ENCODE peak calls at places on chromosome 14, in six cellular contexts. X is neural progenitor cell; E is fibroblast of mammary gland; J is kidney; Q is CD8-positive, alpha-beta T cell; G is uterus. Y is an unnamed sample.

GRCh38 chr14:90500665-90501370 is 104.0 kb downstream of the CALM1 start:
- DNase-seq in Q (no peak), E (no peak), J (no peak), X (peak; percentile 39), G (no peak), Y (no peak)

GRCh38 chr14:91171291-91171690 is 57.4 kb downstream of the DGLUCY start:
- DNase-seq in X (no peak), J (peak; percentile 69), G (no peak), Q (no peak), E (no peak), Y (no peak)

GRCh38 chr14:20440882-20441281 is 4.9 kb upstream of the KLHL33 start:
- DNase-seq in X (no peak), Q (peak; percentile 37), E (peak; percentile 16), J (no peak), G (no peak), Y (no peak)

GRCh38 chr14:23608454-23608853 is 27.7 kb upstream of the DHRS2 start:
- DNase-seq in E (no peak), Q (no peak), J (no peak), G (no peak), X (no peak), Y (no peak)

GRCh38 chr14:91038439-91038838 is 22.0 kb downstream of the RPS6KA5 start:
- DNase-seq in X (no peak), J (no peak), Q (no peak), E (peak; percentile 87), G (peak; percentile 33), Y (peak; percentile 92)

GRCh38 chr14:102692334-102692733 is 84.9 kb upstream of the TRAF3 start:
- DNase-seq in E (no peak), X (no peak), Q (no peak), J (no peak), G (no peak), Y (no peak)

GRCh38 chr14:69827560-69827959 is 30.5 kb upstream of the SLC10A1 start:
- DNase-seq in J (no peak), G (no peak), Q (no peak), E (no peak), X (no peak), Y (peak; percentile 94)

GRCh38 chr14:105836160-105836559 is 309.8 kb downstream of the TMEM121 start:
- DNase-seq in G (no peak), Q (no peak), E (no peak), J (no peak), X (no peak), Y (no peak)

GRCh38 chr14:70822706-70823185 is 13.4 kb upstream of the MAP3K9 start:
- DNase-seq in Q (peak; percentile 11), E (peak; percentile 32), J (peak; percentile 82), G (no peak), X (peak; percentile 89), Y (peak; percentile 38)

GRCh38 chr14:24903337-24903736 is 146.6 kb downstream of the STXBP6 start:
- DNase-seq in X (no peak), G (no peak), J (no peak), E (peak; percentile 61), Q (no peak), Y (no peak)

GRCh38 chr14:42140831-42141279 is 534.2 kb downstream of the LRFN5 start:
- DNase-seq in G (no peak), E (peak; percentile 90), J (no peak), Q (no peak), X (no peak), Y (peak; percentile 89)

GRCh38 chr14:71646518-71646917 is 285.7 kb upstream of the RGS6 start:
- DNase-seq in G (no peak), J (no peak), X (no peak), Q (no peak), E (no peak), Y (no peak)

GRCh38 chr14:29926701-29927595 is 699 bp downstream of the PRKD1 start:
- DNase-seq in Q (no peak), X (peak; percentile 69), E (peak; percentile 38), J (peak; percentile 88), G (peak; percentile 40), Y (peak; percentile 25)

GRCh38 chr14:55075628-55076027 is 24.2 kb downstream of the MAPK1IP1L start:
- DNase-seq in E (peak; percentile 23), G (no peak), Q (no peak), J (no peak), X (no peak), Y (peak; percentile 51)

GRCh38 chr14:54650331-54651017 is 83.5 kb downstream of the SAMD4A start:
- DNase-seq in J (peak; percentile 88), G (peak; percentile 58), Q (no peak), X (no peak), E (peak; percentile 83), Y (peak; percentile 59)

GRCh38 chr14:80055912-80056801 is 155.1 kb downstream of the DIO2 start:
- DNase-seq in X (peak; percentile 73), G (no peak), J (no peak), Q (no peak), E (peak; percentile 61), Y (peak; percentile 64)

GRCh38 chr14:101491841-101492240 is 69.5 kb upstream of the DIO3 start:
- DNase-seq in X (no peak), Q (no peak), J (no peak), G (peak; percentile 4), E (no peak), Y (no peak)

GRCh38 chr14:21263284-21264024 is 5.8 kb downstream of the HNRNPC start:
- DNase-seq in E (peak; percentile 57), G (no peak), Q (no peak), J (no peak), X (no peak), Y (no peak)

GRCh38 chr14:30291216-30291615 is 267.7 kb upstream of the G2E3 start:
- DNase-seq in Q (no peak), X (no peak), J (no peak), E (peak; percentile 86), G (no peak), Y (peak; percentile 75)

GRCh38 chr14:99125616-99126431 is 146.2 kb downstream of the BCL11B start:
- DNase-seq in X (no peak), J (no peak), E (no peak), Q (no peak), G (no peak), Y (peak; percentile 73)

GRCh38 chr14:80585506-80585835 is 356.1 kb downstream of the CEP128 start:
- DNase-seq in X (no peak), G (no peak), Q (no peak), J (no peak), E (no peak), Y (no peak)

GRCh38 chr14:76121089-76121748 is 30.5 kb upstream of the GPATCH2L start:
- DNase-seq in G (no peak), E (no peak), X (no peak), J (no peak), Q (no peak), Y (no peak)

GRCh38 chr14:68268197-68268596 is 448.6 kb downstream of the RAD51B start:
- DNase-seq in Q (no peak), E (no peak), X (no peak), G (no peak), J (no peak), Y (no peak)

GRCh38 chr14:41668346-41668745 is 61.7 kb downstream of the LRFN5 start:
- DNase-seq in J (no peak), X (no peak), Q (no peak), G (no peak), E (peak; percentile 66), Y (no peak)

GRCh38 chr14:22918519-22918808 is 485 bp downstream of the RBM23 start:
- DNase-seq in Q (no peak), G (no peak), E (peak; percentile 22), J (peak; percentile 70), X (no peak), Y (no peak)

GRCh38 chr14:53516261-53516774 is 363.2 kb upstream of the DDHD1 start:
- DNase-seq in J (no peak), X (no peak), E (peak; percentile 85), G (no peak), Q (no peak), Y (peak; percentile 18)

GRCh38 chr14:69153848-69154208 is 909 bp upstream of the DCAF5 start:
- DNase-seq in G (peak; percentile 37), X (peak; percentile 36), Q (no peak), E (peak; percentile 37), J (peak; percentile 69), Y (peak; percentile 15)

GRCh38 chr14:91005716-91006115 is 54.7 kb downstream of the RPS6KA5 start:
- DNase-seq in E (no peak), G (no peak), X (no peak), Q (no peak), J (no peak), Y (peak; percentile 78)

GRCh38 chr14:62674833-62675232 is 370.4 kb downstream of the KCNH5 start:
- DNase-seq in J (no peak), Q (no peak), E (no peak), G (no peak), X (peak; percentile 29), Y (peak; percentile 74)

GRCh38 chr14:33460119-33460518 is 490.8 kb downstream of the EGLN3 start:
- DNase-seq in G (no peak), X (no peak), J (no peak), Q (no peak), E (no peak), Y (no peak)

GRCh38 chr14:103284574-103285467 is 49.2 kb upstream of the EIF5 start:
- DNase-seq in Q (no peak), E (peak; percentile 65), G (no peak), J (no peak), X (no peak), Y (peak; percentile 41)

GRCh38 chr14:65483647-65484046 is 71.1 kb downstream of the FUT8 start:
- DNase-seq in Q (no peak), X (no peak), G (no peak), J (no peak), E (peak; percentile 44), Y (peak; percentile 54)

GRCh38 chr14:85546390-85546789 is 16.4 kb downstream of the FLRT2 start:
- DNase-seq in G (no peak), E (no peak), X (no peak), Q (no peak), J (no peak), Y (no peak)

GRCh38 chr14:94439453-94440057 is 13.0 kb downstream of the SERPINA11 start:
- DNase-seq in Q (no peak), E (no peak), X (no peak), J (no peak), G (no peak), Y (no peak)
- TF ChIP-seq CTCF in Q (no peak), E (no peak), X (peak; percentile 20), J (no peak), G (no peak), Y (no peak)

DNA sequence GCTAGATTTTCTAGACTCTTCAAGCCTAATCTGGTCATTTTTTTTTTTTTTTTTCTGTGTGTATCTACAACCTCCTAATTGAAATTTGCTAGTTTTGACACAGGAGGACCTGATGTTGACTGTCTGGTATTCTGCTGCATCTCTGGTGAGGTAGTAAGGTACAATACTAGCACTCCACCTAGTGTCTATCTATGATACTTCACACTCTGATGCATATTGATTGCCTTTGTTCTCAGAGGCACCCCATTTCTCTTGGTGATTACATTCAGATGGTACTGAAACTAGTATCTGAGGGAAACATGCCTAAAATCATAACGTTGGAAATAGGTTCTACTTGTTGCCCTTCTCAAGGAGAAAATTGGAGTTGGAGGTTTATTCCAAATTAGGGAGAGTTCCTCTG is 930.5 kb upstream of the NOVA1 start:
- DNase-seq in E (peak; percentile 57), G (no peak), X (peak; percentile 62), Q (no peak), J (no peak), Y (peak; percentile 61)
- TF ChIP-seq CTCF in E (peak; percentile 60), G (no peak), X (peak; percentile 65), Q (no peak), J (peak; percentile 45), Y (peak; percentile 69)

GRCh38 chr14:46651526-46652144 is at the start of gene RPL10L:
- DNase-seq in X (peak; percentile 2), Q (no peak), E (no peak), G (no peak), J (peak; percentile 63), Y (no peak)
- TF ChIP-seq CTCF in X (peak; percentile 46), Q (no peak), E (no peak), G (no peak), J (no peak), Y (no peak)

GRCh38 chr14:28756896-28757570 is 9.6 kb upstream of the FOXG1 start:
- DNase-seq in X (peak; percentile 80), G (no peak), Q (no peak), E (peak; percentile 68), J (no peak), Y (peak; percentile 66)
- TF ChIP-seq CTCF in X (peak; percentile 80), G (no peak), Q (no peak), E (peak; percentile 88), J (no peak), Y (peak; percentile 87)

Y was measured in epithelial cell of esophagus.